ENCODE peak calls at places on chromosomes 12 and 14, in ten cellular contexts. One of them, this sample, is unnamed.

GRCh38 chr14:73457050-73457934 is 1.1 kb downstream of the NUMB start:
- DNase-seq in stimulated activated CD8-positive, alpha-beta memory T cell treated with anti-CD3 and anti-CD28 coated beads, Interleukin-4, amount 100 ng/mL, for 48 hours: peak
- DNase-seq in NAMALWA: peak
- DNase-seq in EH: peak
- DNase-seq in brain microvascular endothelial cell: no peak
- DNase-seq in ascending aorta: no peak
- DNase-seq in HEK293T: no peak
- DNase-seq in endothelial cell: peak
- DNase-seq in gastrocnemius medialis: no peak
- DNase-seq in tibial nerve: no peak
- DNase-seq in this sample: peak

GRCh38 chr12:95384785-95385184 is 89.2 kb upstream of the METAP2 start:
- DNase-seq in stimulated activated CD8-positive, alpha-beta memory T cell treated with anti-CD3 and anti-CD28 coated beads, Interleukin-4, amount 100 ng/mL, for 48 hours: no peak
- DNase-seq in NAMALWA: no peak
- DNase-seq in EH: no peak
- DNase-seq in brain microvascular endothelial cell: no peak
- DNase-seq in ascending aorta: no peak
- DNase-seq in HEK293T: no peak
- DNase-seq in endothelial cell: no peak
- DNase-seq in gastrocnemius medialis: peak
- DNase-seq in tibial nerve: no peak
- DNase-seq in this sample: no peak

GRCh38 chr14:24858052-24858451 is 191.9 kb downstream of the STXBP6 start:
- DNase-seq in stimulated activated CD8-positive, alpha-beta memory T cell treated with anti-CD3 and anti-CD28 coated beads, Interleukin-4, amount 100 ng/mL, for 48 hours: no peak
- DNase-seq in NAMALWA: no peak
- DNase-seq in EH: no peak
- DNase-seq in brain microvascular endothelial cell: no peak
- DNase-seq in ascending aorta: no peak
- DNase-seq in HEK293T: no peak
- DNase-seq in endothelial cell: no peak
- DNase-seq in gastrocnemius medialis: no peak
- DNase-seq in tibial nerve: no peak
- DNase-seq in this sample: no peak

GRCh38 chr12:45315462-45315861 is 99.6 kb downstream of the ANO6 start:
- DNase-seq in stimulated activated CD8-positive, alpha-beta memory T cell treated with anti-CD3 and anti-CD28 coated beads, Interleukin-4, amount 100 ng/mL, for 48 hours: no peak
- DNase-seq in NAMALWA: no peak
- DNase-seq in EH: peak
- DNase-seq in brain microvascular endothelial cell: no peak
- DNase-seq in ascending aorta: no peak
- DNase-seq in HEK293T: no peak
- DNase-seq in endothelial cell: no peak
- DNase-seq in gastrocnemius medialis: no peak
- DNase-seq in tibial nerve: no peak
- DNase-seq in this sample: no peak

GRCh38 chr12:71947645-71948105 is 9.0 kb downstream of the TPH2 start:
- DNase-seq in stimulated activated CD8-positive, alpha-beta memory T cell treated with anti-CD3 and anti-CD28 coated beads, Interleukin-4, amount 100 ng/mL, for 48 hours: no peak
- DNase-seq in NAMALWA: no peak
- DNase-seq in EH: peak
- DNase-seq in brain microvascular endothelial cell: no peak
- DNase-seq in ascending aorta: no peak
- DNase-seq in HEK293T: no peak
- DNase-seq in endothelial cell: peak
- DNase-seq in gastrocnemius medialis: no peak
- DNase-seq in tibial nerve: no peak
- DNase-seq in this sample: peak

GRCh38 chr14:68789798-68790655 is 2.8 kb downstream of the ZFP36L1 start:
- DNase-seq in stimulated activated CD8-positive, alpha-beta memory T cell treated with anti-CD3 and anti-CD28 coated beads, Interleukin-4, amount 100 ng/mL, for 48 hours: peak
- DNase-seq in NAMALWA: no peak
- DNase-seq in EH: peak
- DNase-seq in brain microvascular endothelial cell: no peak
- DNase-seq in ascending aorta: no peak
- DNase-seq in HEK293T: no peak
- DNase-seq in endothelial cell: no peak
- DNase-seq in gastrocnemius medialis: no peak
- DNase-seq in tibial nerve: no peak
- DNase-seq in this sample: peak

GRCh38 chr12:113145720-113146551 is 3.6 kb upstream of the CFAP73 start:
- DNase-seq in stimulated activated CD8-positive, alpha-beta memory T cell treated with anti-CD3 and anti-CD28 coated beads, Interleukin-4, amount 100 ng/mL, for 48 hours: no peak
- DNase-seq in NAMALWA: no peak
- DNase-seq in EH: no peak
- DNase-seq in brain microvascular endothelial cell: no peak
- DNase-seq in ascending aorta: no peak
- DNase-seq in HEK293T: no peak
- DNase-seq in endothelial cell: no peak
- DNase-seq in gastrocnemius medialis: no peak
- DNase-seq in tibial nerve: no peak
- DNase-seq in this sample: peak

GRCh38 chr14:100622234-100622633 is 35.0 kb upstream of the BEGAIN start:
- DNase-seq in stimulated activated CD8-positive, alpha-beta memory T cell treated with anti-CD3 and anti-CD28 coated beads, Interleukin-4, amount 100 ng/mL, for 48 hours: no peak
- DNase-seq in NAMALWA: no peak
- DNase-seq in EH: no peak
- DNase-seq in brain microvascular endothelial cell: no peak
- DNase-seq in ascending aorta: no peak
- DNase-seq in HEK293T: no peak
- DNase-seq in endothelial cell: no peak
- DNase-seq in gastrocnemius medialis: no peak
- DNase-seq in tibial nerve: no peak
- DNase-seq in this sample: no peak

GRCh38 chr14:103540816-103541493 is 12.0 kb downstream of the TRMT61A start:
- DNase-seq in stimulated activated CD8-positive, alpha-beta memory T cell treated with anti-CD3 and anti-CD28 coated beads, Interleukin-4, amount 100 ng/mL, for 48 hours: no peak
- DNase-seq in NAMALWA: no peak
- DNase-seq in EH: no peak
- DNase-seq in brain microvascular endothelial cell: no peak
- DNase-seq in ascending aorta: no peak
- DNase-seq in HEK293T: no peak
- DNase-seq in endothelial cell: no peak
- DNase-seq in gastrocnemius medialis: no peak
- DNase-seq in tibial nerve: no peak
- DNase-seq in this sample: no peak

GRCh38 chr14:76022991-76023390 is 37.4 kb downstream of the IFT43 start:
- DNase-seq in stimulated activated CD8-positive, alpha-beta memory T cell treated with anti-CD3 and anti-CD28 coated beads, Interleukin-4, amount 100 ng/mL, for 48 hours: no peak
- DNase-seq in NAMALWA: no peak
- DNase-seq in EH: no peak
- DNase-seq in brain microvascular endothelial cell: no peak
- DNase-seq in ascending aorta: no peak
- DNase-seq in HEK293T: no peak
- DNase-seq in endothelial cell: no peak
- DNase-seq in gastrocnemius medialis: no peak
- DNase-seq in tibial nerve: no peak
- DNase-seq in this sample: no peak

GRCh38 chr12:13135336-13136178 is 32.1 kb upstream of the GSG1 start:
- DNase-seq in stimulated activated CD8-positive, alpha-beta memory T cell treated with anti-CD3 and anti-CD28 coated beads, Interleukin-4, amount 100 ng/mL, for 48 hours: no peak
- DNase-seq in NAMALWA: no peak
- DNase-seq in EH: peak
- DNase-seq in brain microvascular endothelial cell: peak
- DNase-seq in ascending aorta: no peak
- DNase-seq in HEK293T: no peak
- DNase-seq in endothelial cell: no peak
- DNase-seq in gastrocnemius medialis: peak
- DNase-seq in tibial nerve: no peak
- DNase-seq in this sample: peak

GRCh38 chr12:89383235-89384049 is 31.1 kb upstream of the DUSP6 start:
- DNase-seq in stimulated activated CD8-positive, alpha-beta memory T cell treated with anti-CD3 and anti-CD28 coated beads, Interleukin-4, amount 100 ng/mL, for 48 hours: no peak
- DNase-seq in NAMALWA: no peak
- DNase-seq in EH: peak
- DNase-seq in brain microvascular endothelial cell: no peak
- DNase-seq in ascending aorta: no peak
- DNase-seq in HEK293T: no peak
- DNase-seq in endothelial cell: no peak
- DNase-seq in gastrocnemius medialis: no peak
- DNase-seq in tibial nerve: peak
- DNase-seq in this sample: peak

This sample was measured in adipocyte.